ENCODE peak calls at places on chromosomes 5 and 9, in five cellular contexts. Z, I, W, E and D are unnamed samples.

GRCh38 chr5:97065475-97065874 is 76.9 kb downstream of the LIX1 start:
- DNase-seq in Z (no peak), I (no peak), W (no peak), E (no peak), D (no peak)

GRCh38 chr5:66963559-66963971 is 233.0 kb downstream of the CD180 start:
- DNase-seq in Z (no peak), I (no peak), W (no peak), E (no peak), D (no peak)

GRCh38 chr5:27328480-27328879 is 290.1 kb upstream of the CDH9 start:
- DNase-seq in Z (peak), I (no peak), W (no peak), E (peak), D (peak)

GRCh38 chr9:36484124-36484523 is 84.1 kb upstream of the RNF38 start:
- DNase-seq in Z (no peak), I (no peak), W (no peak), E (no peak), D (no peak)

GRCh38 chr9:88258587-88258986 is 120.3 kb upstream of the SPATA31C2 start:
- DNase-seq in Z (no peak), I (peak), W (no peak), E (peak), D (no peak)

GRCh38 chr5:76737846-76738245 is 21.9 kb downstream of the F2R start:
- DNase-seq in Z (no peak), I (no peak), W (no peak), E (no peak), D (no peak)

GRCh38 chr9:86695904-86696424 is 251.3 kb downstream of the GAS1 start:
- DNase-seq in Z (no peak), I (no peak), W (no peak), E (no peak), D (no peak)

GRCh38 chr5:142070000-142070399 is 38.6 kb upstream of the NDFIP1 start:
- DNase-seq in Z (peak), I (no peak), W (no peak), E (no peak), D (no peak)

GRCh38 chr5:113240951-113241726 is 193.7 kb downstream of the TSSK1B start:
- DNase-seq in Z (no peak), I (no peak), W (no peak), E (no peak), D (no peak)

GRCh38 chr5:6736524-6737042 is 23.4 kb downstream of the TENT4A start:
- DNase-seq in Z (no peak), I (no peak), W (no peak), E (no peak), D (no peak)